ENCODE peak calls at places on chromosomes 1 and 21, in seven cellular contexts. W is A549, E is Peyer's patch, Q is transverse colon, H is stomach, T is tibial nerve, S is K562. V is an unnamed sample. For H3K4me1, the result is how much of the 10 kb centered on the place peaks cover.

GRCh38 chr1:31549807-31550620 is 26.3 kb upstream of the TINAGL1 start:
- DNase-seq in W (no peak), E (no peak), Q (peak), H (no peak), T (no peak), S (no peak), V (no peak)

GRCh38 chr21:32140212-32141008 is 138.4 kb downstream of the MIS18A start:
- DNase-seq in W (no peak), E (no peak), Q (no peak), H (no peak), T (no peak), S (no peak), V (no peak)

GRCh38 chr1:116064616-116065015 is 46.6 kb upstream of the MAB21L3 start:
- DNase-seq in W (no peak), E (no peak), Q (no peak), H (no peak), T (no peak), S (no peak), V (no peak)

GRCh38 chr1:214321686-214322453 is 40.9 kb downstream of the SMYD2 start:
- DNase-seq in W (no peak), E (no peak), Q (no peak), H (no peak), T (no peak), S (no peak), V (no peak)

GRCh38 chr1:204073837-204074273 is 940 bp downstream of the SOX13 start:
- DNase-seq in W (peak), E (no peak), Q (no peak), H (no peak), T (no peak), S (no peak), V (no peak)

GRCh38 chr1:1250828-1251284 is 4.3 kb upstream of the C1QTNF12 start:
- DNase-seq in W (no peak), E (no peak), Q (no peak), H (no peak), T (no peak), S (no peak), V (no peak)

GRCh38 chr1:184457500-184457899 is 70.7 kb downstream of the C1orf21 start:
- DNase-seq in W (no peak), E (no peak), Q (no peak), H (no peak), T (no peak), S (no peak), V (no peak)

GRCh38 chr1:23557471-23558124 is 1.7 kb downstream of the ID3 start:
- DNase-seq in W (no peak), E (no peak), Q (no peak), H (no peak), T (no peak), S (no peak), V (no peak)

GRCh38 chr1:109134423-109134822 is 20.5 kb downstream of the ELAPOR1 start:
- DNase-seq in W (no peak), E (peak), Q (peak), H (peak), T (no peak), S (peak), V (no peak)

GRCh38 chr1:208455821-208456220 is 211.6 kb upstream of the PLXNA2 start:
- DNase-seq in W (no peak), E (no peak), Q (no peak), H (no peak), T (no peak), S (no peak), V (no peak)

GRCh38 chr1:242530761-242531160 is 6.3 kb upstream of the PLD5 start:
- DNase-seq in W (no peak), E (no peak), Q (no peak), H (no peak), T (no peak), S (no peak), V (no peak)

GRCh38 chr1:168470821-168471473 is 72.8 kb downstream of the XCL2 start:
- DNase-seq in W (peak), E (no peak), Q (no peak), H (no peak), T (no peak), S (peak), V (no peak)

GRCh38 chr1:112358061-112358770 is 37.8 kb upstream of the CTTNBP2NL start:
- DNase-seq in W (no peak), E (no peak), Q (no peak), H (no peak), T (no peak), S (no peak), V (no peak)

GRCh38 chr1:115069186-115069585 is 20.1 kb downstream of the TSPAN2 start:
- DNase-seq in W (no peak), E (no peak), Q (no peak), H (no peak), T (no peak), S (no peak), V (no peak)

GRCh38 chr21:42102946-42103345 is 31.8 kb downstream of the UMODL1 start:
- DNase-seq in W (no peak), E (no peak), Q (no peak), H (no peak), T (no peak), S (no peak), V (no peak)

GRCh38 chr1:25541425-25541824 is 2.0 kb upstream of the LDLRAP1 start:
- DNase-seq in W (no peak), E (no peak), Q (no peak), H (no peak), T (no peak), S (no peak), V (no peak)

GRCh38 chr1:34781844-34782391 is 904 bp downstream of the GJB3 start:
- DNase-seq in W (no peak), E (no peak), Q (peak), H (peak), T (no peak), S (no peak), V (peak)

DNA sequence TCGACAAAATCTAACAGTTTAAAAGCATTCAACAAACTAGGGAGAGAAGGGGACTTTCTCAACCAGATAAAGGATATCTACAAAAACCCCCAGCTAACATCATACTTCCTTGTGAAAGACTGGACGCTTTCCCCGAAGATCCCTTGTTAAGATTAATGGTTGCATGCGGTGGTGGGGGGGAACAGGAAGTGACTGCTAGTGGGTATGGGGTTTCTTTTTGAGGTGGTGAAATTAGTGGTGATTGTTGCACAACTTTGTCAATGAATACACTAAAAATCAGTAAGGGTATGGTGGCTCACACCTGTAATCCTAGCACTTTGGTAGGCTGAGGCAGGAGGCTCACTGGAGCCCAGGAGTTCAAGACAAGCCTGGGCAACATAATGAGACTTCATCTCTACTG is 26.9 kb upstream of the EYA3 start:
- DNase-seq in W (no peak), E (no peak), Q (peak), H (no peak), T (no peak), S (no peak), V (peak)
- H3K4me1 ChIP-seq in W (under half), E (under half), Q (under half), H (under half), T (under half), S (under half), V (under half)

DNA sequence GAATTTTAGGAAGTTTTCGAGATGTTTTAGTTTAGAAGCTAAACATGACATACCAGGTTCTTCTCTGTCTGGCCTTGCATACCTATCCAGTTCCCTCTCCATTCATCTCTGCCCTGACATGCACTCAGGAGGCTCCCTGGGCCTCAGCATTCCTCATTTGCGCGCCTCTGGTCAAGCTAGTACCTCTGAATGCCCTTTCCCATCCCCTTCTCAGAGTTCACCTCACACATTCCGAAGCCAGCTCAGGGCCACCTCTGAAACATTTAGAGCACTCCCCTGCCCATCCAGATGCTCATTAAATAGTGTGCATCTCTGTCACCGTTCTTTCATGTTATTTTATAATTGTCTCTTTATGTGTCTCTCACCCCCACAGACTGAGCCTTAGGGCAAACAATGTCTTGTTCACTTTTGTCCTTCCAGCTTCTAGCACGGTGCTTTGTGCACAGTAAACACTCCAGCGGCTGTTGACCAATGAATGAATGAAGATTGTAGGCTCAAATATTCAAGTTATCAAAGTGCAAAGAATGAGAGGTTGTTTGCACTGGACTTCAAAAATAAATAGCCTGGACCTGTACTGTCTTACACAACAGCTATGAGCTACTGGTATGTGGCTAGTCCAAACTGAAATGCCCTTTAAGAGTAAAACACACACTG is 1.2 kb upstream of the DHCR24 start:
- DNase-seq in W (no peak), E (no peak), Q (no peak), H (peak), T (no peak), S (no peak), V (no peak)
- H3K4me3 ChIP-seq in W (peak), E (peak), Q (no peak), H (peak), T (no peak), S (peak), V (no peak)

DNA sequence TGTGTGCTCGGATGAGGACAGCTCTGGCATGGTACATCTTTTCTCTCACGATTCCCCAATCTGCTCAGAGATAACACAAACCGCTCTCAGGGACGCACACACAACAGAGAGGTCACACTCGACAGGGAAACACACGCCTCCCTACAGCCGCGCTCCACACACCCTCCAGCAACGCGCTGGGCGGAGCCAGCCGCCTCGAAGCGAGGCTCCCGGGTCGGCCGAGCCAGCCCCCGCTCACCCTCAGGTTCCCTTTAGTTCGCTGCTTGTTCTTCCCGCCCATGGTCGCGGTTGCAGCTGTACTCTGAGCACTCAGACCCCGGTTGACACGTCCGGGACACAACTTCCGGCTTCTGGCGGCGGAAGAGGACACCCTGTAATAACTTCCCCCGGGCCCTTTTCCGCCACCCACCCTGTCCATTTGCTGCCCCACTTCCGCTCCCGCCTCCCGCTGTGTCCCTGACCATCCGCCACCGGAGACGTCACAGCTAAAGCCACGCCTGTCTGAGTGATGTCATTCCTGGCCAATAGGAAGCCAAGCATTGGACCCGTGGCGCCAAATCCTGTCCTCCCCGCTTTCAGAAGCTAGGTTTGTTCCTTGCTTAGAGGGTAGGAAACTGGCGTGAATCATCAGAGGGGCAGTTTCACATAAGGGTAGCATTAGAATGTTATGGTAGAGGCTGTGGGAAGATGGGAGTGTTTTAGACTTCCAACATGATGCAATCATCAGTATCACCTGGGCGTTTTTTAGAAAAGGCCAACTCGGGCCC is at the start of gene LTN1:
- DNase-seq in W (peak), E (peak), Q (peak), H (peak), T (peak), S (peak), V (peak)
- TF ChIP-seq POLR2A in W (peak), E (peak), Q (peak), H (peak), T (peak), S (peak), V (peak)

DNA sequence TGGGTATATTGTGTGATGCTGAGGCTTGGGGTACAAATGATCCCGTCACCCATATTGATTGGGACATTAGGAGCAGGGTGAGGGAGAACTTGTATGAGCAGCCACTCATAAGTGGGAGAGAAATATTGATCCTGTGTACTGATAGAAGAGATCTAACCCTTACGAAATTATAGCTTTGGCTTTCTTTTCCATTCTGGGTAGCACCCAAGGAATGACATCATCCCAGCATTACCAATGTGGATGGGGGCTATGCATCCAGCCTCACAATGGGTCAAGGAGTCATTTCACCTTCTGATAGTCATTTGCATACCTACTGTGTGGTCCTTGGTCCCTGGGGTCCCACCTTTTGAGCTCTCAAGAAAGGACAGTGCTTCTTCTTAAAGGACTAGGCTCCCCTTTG is 1.9 kb upstream of the NAV1 start:
- DNase-seq in W (no peak), E (no peak), Q (no peak), H (no peak), T (no peak), S (no peak), V (no peak)
- H3K4me1 ChIP-seq in W (under half), E (under half), Q (under half), H (under half), T (half or more), S (under half), V (under half)

GRCh38 chr1:215556996-215557395 is 10.1 kb upstream of the KCTD3 start:
- DNase-seq in W (no peak), E (no peak), Q (no peak), H (no peak), T (no peak), S (no peak), V (no peak)

GRCh38 chr1:215555531-215555930 is 11.6 kb upstream of the KCTD3 start:
- DNase-seq in W (no peak), E (no peak), Q (no peak), H (no peak), T (no peak), S (no peak), V (no peak)

GRCh38 chr1:215554865-215555264 is 12.2 kb upstream of the KCTD3 start:
- DNase-seq in W (no peak), E (no peak), Q (no peak), H (no peak), T (no peak), S (no peak), V (no peak)

GRCh38 chr1:215557992-215558626 is 9.0 kb upstream of the KCTD3 start:
- DNase-seq in W (no peak), E (no peak), Q (no peak), H (no peak), T (no peak), S (no peak), V (no peak)

GRCh38 chr1:215557504-215557903 is 9.6 kb upstream of the KCTD3 start:
- DNase-seq in W (no peak), E (no peak), Q (no peak), H (no peak), T (no peak), S (no peak), V (no peak)
- H3K4me3 ChIP-seq in W (no peak), E (no peak), Q (no peak), H (no peak), T (no peak), S (no peak), V (no peak)